ENCODE peak calls at places on chromosomes 2 and 18, in five cellular contexts. C is right atrium auricular region, E is thoracic aorta, G is breast epithelium, T is Peyer's patch. N is an unnamed sample.

GRCh38 chr18:66548747-66549146 is 55.1 kb downstream of the CDH19 start:
- DNase-seq in C (no peak), G (no peak), E (no peak), T (no peak), N (no peak)

GRCh38 chr2:174846941-174847938 is 83.0 kb upstream of the CHRNA1 start:
- DNase-seq in C (no peak), G (no peak), T (no peak), E (no peak), N (no peak)

GRCh38 chr2:201858781-201859180 is 52.4 kb downstream of the CDK15 start:
- DNase-seq in C (no peak), G (no peak), E (no peak), T (no peak), N (no peak)

GRCh38 chr2:135954020-135954628 is 31.3 kb downstream of the DARS1 start:
- DNase-seq in G (no peak), C (no peak), T (no peak), E (no peak), N (no peak)

GRCh38 chr2:231093956-231094355 is 30.9 kb downstream of the HTR2B start:
- DNase-seq in E (no peak), G (no peak), T (peak), C (no peak), N (no peak)

GRCh38 chr2:2699117-2699497 is 368.0 kb upstream of the MYT1L start:
- DNase-seq in C (no peak), E (no peak), T (no peak), G (no peak), N (no peak)

GRCh38 chr2:234203135-234203984 is 152.9 kb downstream of the SPP2 start:
- DNase-seq in E (no peak), G (no peak), T (no peak), C (no peak), N (no peak)

GRCh38 chr2:84940088-84940470 is 30.9 kb upstream of the KCMF1 start:
- DNase-seq in T (no peak), E (no peak), C (no peak), G (no peak), N (no peak)

GRCh38 chr2:34368304-34368703 is 769.2 kb upstream of the FAM98A start:
- DNase-seq in E (no peak), T (no peak), C (no peak), G (no peak), N (no peak)

GRCh38 chr2:36380624-36381481 is 25.3 kb downstream of the CRIM1 start:
- DNase-seq in T (peak), E (no peak), C (no peak), G (no peak), N (peak)
- H3K27ac ChIP-seq in T (no peak), E (peak), C (no peak), G (peak), N (no peak)

DNA sequence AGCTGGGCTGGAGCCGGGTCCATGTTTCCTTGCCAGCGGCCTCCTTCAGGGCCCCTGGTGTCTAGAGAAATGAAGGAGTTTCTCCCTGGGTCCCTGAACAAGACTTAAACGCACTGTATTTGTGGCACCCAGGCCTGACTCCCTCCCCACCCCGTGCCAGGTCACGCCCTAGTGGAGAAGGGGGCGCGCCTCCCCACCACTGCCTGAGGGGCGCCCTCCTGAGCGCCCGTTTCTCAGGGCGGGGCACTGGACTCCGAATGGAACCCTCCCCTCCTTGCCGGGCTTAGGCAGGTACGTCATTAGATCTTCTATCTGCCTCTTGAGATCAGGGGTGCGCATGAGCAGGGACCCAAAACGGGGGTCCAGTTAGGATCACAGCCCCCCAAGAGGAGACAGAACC is 16.3 kb downstream of the ODC1 start:
- DNase-seq in E (no peak), G (no peak), T (peak), C (no peak), N (no peak)
- TF ChIP-seq CTCF in E (no peak), G (no peak), T (no peak), C (no peak), N (no peak)

DNA sequence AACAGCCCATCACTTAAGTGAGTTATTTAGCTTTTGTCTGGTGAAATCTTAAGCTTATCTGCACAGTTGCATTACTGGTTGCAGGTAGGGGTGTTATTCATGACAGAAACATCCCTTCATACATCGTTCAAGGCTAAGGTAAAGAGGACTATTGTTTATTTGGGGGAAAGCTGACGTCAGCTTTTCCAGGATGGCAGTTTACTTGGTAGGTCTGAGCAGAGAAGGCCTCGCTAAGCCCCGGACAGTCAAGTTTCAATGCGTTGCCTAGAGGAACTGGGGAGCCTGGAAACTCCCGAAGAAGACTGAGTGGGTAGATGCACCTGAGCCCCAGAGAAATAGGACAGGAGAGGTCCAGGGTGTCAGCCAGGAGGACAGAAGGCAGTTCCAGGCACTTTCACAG is 2.2 kb downstream of the RNU4ATAC start:
- DNase-seq in C (no peak), E (no peak), T (no peak), G (no peak), N (no peak)
- H3K27ac ChIP-seq in C (peak), E (no peak), T (no peak), G (no peak), N (no peak)

GRCh38 chr18:62399306-62399705 is 74.2 kb downstream of the TNFRSF11A start:
- DNase-seq in G (no peak), E (no peak), C (no peak), T (no peak), N (no peak)

GRCh38 chr18:62398291-62398690 is 73.2 kb downstream of the TNFRSF11A start:
- DNase-seq in T (no peak), C (no peak), G (no peak), E (no peak), N (no peak)

GRCh38 chr18:62402342-62402948 is 77.3 kb downstream of the TNFRSF11A start:
- DNase-seq in T (no peak), C (no peak), G (no peak), E (no peak), N (no peak)

GRCh38 chr18:62400916-62401315 is 75.8 kb downstream of the TNFRSF11A start:
- DNase-seq in G (no peak), T (no peak), C (no peak), E (no peak), N (no peak)

DNA sequence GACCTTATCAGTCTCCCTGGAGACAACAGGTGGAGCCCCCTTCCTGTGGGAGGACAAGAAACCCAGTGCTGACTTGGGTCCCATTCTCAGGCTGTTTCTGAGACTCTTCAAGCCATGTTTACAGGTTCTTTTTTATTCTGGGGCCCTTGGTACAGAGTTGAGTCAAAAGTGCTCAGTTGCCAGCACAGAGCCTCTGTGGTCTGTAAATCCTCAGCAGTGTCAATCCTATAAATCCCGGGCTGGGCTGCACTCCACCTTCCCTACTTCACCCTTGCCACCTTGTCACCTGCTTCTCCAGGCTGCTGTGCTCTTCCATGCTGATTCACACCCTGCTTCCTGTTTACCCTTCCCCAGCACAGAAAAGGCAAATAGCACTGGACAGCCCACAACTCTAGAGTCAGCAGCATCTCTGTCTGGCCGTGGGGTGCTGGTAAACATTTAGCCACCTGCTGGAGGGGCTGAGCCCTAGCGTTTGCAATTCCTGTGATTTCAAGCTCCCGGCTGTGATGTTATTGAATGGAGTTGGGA is 74.7 kb downstream of the TNFRSF11A start:
- DNase-seq in T (no peak), G (no peak), C (no peak), E (no peak), N (no peak)
- TF ChIP-seq CTCF in T (peak), G (no peak), C (no peak), E (no peak), N (no peak)

GRCh38 chr2:46490521-46491141 is 11.3 kb downstream of the TMEM247 start:
- DNase-seq in G (no peak), E (no peak), C (peak), T (no peak), N (no peak)

GRCh38 chr2:46488389-46488788 is 9.0 kb downstream of the TMEM247 start:
- DNase-seq in E (no peak), G (no peak), C (no peak), T (no peak), N (no peak)

GRCh38 chr2:46492301-46492700 is 12.9 kb downstream of the TMEM247 start:
- DNase-seq in T (no peak), C (no peak), E (no peak), G (no peak), N (no peak)

GRCh38 chr2:46487667-46488333 is 8.4 kb downstream of the TMEM247 start:
- DNase-seq in G (no peak), E (peak), T (no peak), C (peak), N (peak)

DNA sequence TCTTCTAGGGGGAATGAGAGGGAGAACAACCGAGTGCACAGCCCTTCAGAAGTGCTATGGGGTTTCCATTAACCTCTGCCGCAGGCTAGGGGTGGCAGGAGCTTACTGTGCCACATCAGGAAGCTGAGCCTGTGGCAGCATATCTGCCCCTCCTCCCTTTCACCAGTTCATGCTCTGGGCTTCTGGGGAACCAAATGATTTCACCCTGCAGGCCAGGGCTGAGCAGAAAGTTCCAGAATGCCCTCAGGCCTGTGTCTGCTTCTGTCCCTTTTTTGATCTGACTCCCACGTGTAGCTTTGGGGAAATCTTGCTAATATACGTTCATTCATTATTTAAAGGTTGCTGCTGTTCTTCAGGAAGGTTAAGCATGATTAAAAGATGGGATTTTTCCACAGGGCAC is 10.1 kb downstream of the TMEM247 start:
- DNase-seq in T (no peak), C (no peak), G (no peak), E (no peak), N (no peak)
- H3K27ac ChIP-seq in T (no peak), C (peak), G (peak), E (peak), N (no peak)

GRCh38 chr2:66982766-66983165 is 414.4 kb upstream of the ETAA1 start:
- DNase-seq in E (no peak), G (no peak), T (no peak), C (no peak), N (no peak)
- TF ChIP-seq CTCF in E (no peak), G (no peak), T (no peak), C (no peak), N (no peak)

GRCh38 chr2:74205586-74205985 is 7.2 kb downstream of the MTHFD2 start:
- DNase-seq in C (no peak), T (peak), G (peak), E (no peak), N (no peak)
- H3K27ac ChIP-seq in C (no peak), T (peak), G (peak), E (peak), N (peak)

GRCh38 chr2:38448692-38449405 is 71.8 kb upstream of the ATL2 start:
- DNase-seq in G (no peak), C (no peak), T (no peak), E (no peak), N (no peak)

GRCh38 chr2:38443021-38443541 is 66.0 kb upstream of the ATL2 start:
- DNase-seq in E (no peak), G (no peak), T (no peak), C (no peak), N (no peak)

GRCh38 chr2:38446972-38447561 is 70.0 kb upstream of the ATL2 start:
- DNase-seq in T (no peak), G (no peak), C (no peak), E (no peak), N (no peak)

GRCh38 chr2:38444247-38444646 is 67.2 kb upstream of the ATL2 start:
- DNase-seq in T (no peak), E (no peak), G (no peak), C (no peak), N (no peak)

GRCh38 chr2:38446418-38446817 is 69.3 kb upstream of the ATL2 start:
- DNase-seq in E (no peak), G (no peak), T (no peak), C (no peak), N (no peak)
- TF ChIP-seq CTCF in E (no peak), G (no peak), T (peak), C (no peak), N (no peak)

DNA sequence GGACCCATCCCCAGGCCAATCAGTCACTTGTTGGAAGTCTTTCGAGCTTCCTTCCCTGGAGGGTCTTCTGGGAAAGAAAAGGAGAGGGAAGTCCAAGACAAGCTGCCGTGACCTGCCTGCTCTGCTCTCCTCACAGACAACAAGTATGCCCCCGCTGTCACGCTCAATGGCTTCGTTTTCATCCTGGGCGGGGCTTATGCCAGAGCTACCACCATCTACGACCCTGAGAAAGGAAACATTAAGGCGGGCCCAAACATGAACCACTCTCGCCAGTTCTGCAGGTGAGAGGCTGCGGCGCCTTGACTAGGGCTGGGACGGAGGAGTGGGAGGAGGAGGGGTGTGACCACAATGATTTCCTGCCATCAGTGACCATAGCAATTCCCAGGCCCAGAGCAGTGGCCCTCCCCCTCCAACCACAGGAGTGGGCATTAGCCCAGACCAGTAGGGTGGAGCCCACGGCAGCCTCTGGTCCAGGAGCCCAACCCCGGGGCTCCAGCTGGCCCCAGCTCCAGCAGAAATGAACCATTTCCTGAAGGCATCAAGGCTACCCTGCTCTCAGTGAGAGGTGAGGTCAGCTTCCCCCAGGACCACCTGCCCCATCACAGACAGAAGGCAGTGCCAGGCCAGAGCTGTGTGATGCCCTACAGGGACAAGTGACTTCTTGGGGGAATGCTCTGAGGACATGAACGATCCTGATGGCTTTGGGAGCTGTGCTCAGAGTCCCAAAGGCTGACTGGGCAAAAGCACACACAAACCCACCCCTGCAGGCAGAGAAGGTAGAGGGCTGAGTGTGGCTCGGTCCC is 223.1 kb downstream of the ATAD2B start:
- DNase-seq in E (no peak), G (no peak), T (no peak), C (peak), N (no peak)
- H3K27ac ChIP-seq in E (no peak), G (no peak), T (no peak), C (no peak), N (no peak)

N was measured in lower lobe of right lung.